ENCODE peak calls at places on chromosomes 7 and 10, in eight cellular contexts. W, D, J, G, E, I, P and K are unnamed samples.

GRCh38 chr10:86192686-86193085 is 173.9 kb downstream of the GRID1 start:
- DNase-seq in J (no peak), D (no peak), G (no peak), I (no peak), W (no peak), P (no peak), E (no peak), K (no peak)

GRCh38 chr7:47651355-47652317 is 69.7 kb upstream of the TNS3 start:
- DNase-seq in W (no peak), I (no peak), G (no peak), D (no peak), E (no peak), J (no peak), P (no peak), K (no peak)

GRCh38 chr7:15781944-15782343 is 95.5 kb upstream of the MEOX2 start:
- DNase-seq in G (no peak), P (no peak), E (no peak), D (no peak), I (no peak), J (no peak), W (no peak), K (no peak)

GRCh38 chr7:157017639-157018327 is 7.3 kb upstream of the MNX1 start:
- DNase-seq in G (peak), W (no peak), E (no peak), P (no peak), J (no peak), D (no peak), I (no peak), K (no peak)

GRCh38 chr10:96496281-96496925 is 17.3 kb downstream of the TLL2 start:
- DNase-seq in W (no peak), I (peak), P (no peak), G (peak), D (no peak), J (no peak), E (no peak), K (no peak)

GRCh38 chr7:75638607-75639070 is 100.1 kb downstream of the HIP1 start:
- DNase-seq in I (peak), J (peak), W (no peak), E (no peak), P (no peak), G (peak), D (peak), K (no peak)

GRCh38 chr10:48607356-48608278 is 2.7 kb upstream of the ARHGAP22 start:
- DNase-seq in G (no peak), W (no peak), I (no peak), J (no peak), E (no peak), D (no peak), P (no peak), K (no peak)

GRCh38 chr10:15120523-15120922 is 23.4 kb downstream of the RPP38 start:
- DNase-seq in J (no peak), W (no peak), D (no peak), P (no peak), E (no peak), I (no peak), G (no peak), K (no peak)

GRCh38 chr10:120966657-120967045 is 115.5 kb downstream of the WDR11 start:
- DNase-seq in J (no peak), G (no peak), P (no peak), E (no peak), W (no peak), D (no peak), I (no peak), K (no peak)

GRCh38 chr7:2195403-2196246 is 37.1 kb downstream of the MAD1L1 start:
- DNase-seq in G (no peak), D (peak), I (no peak), E (no peak), P (no peak), J (no peak), W (no peak), K (no peak)

GRCh38 chr7:141456298-141456697 is 94.9 kb upstream of the AGK start:
- DNase-seq in W (no peak), P (no peak), G (no peak), D (no peak), I (no peak), E (no peak), J (no peak), K (no peak)

GRCh38 chr7:99267530-99268360 is 4.9 kb upstream of the MYH16 start:
- DNase-seq in G (no peak), J (no peak), I (peak), D (peak), W (no peak), E (no peak), P (no peak), K (peak)

GRCh38 chr10:50325449-50326188 is 74.3 kb upstream of the ASAH2 start:
- DNase-seq in G (no peak), E (no peak), W (no peak), P (no peak), I (no peak), J (no peak), D (no peak), K (no peak)

GRCh38 chr10:32131388-32131787 is 75.2 kb upstream of the KIF5B start:
- DNase-seq in E (no peak), G (no peak), P (no peak), D (no peak), W (no peak), J (no peak), I (no peak), K (no peak)

GRCh38 chr7:82164813-82165212 is 278.8 kb downstream of the CACNA2D1 start:
- DNase-seq in E (no peak), W (no peak), G (no peak), I (no peak), D (peak), P (no peak), J (no peak), K (no peak)